ENCODE peak calls at places on chromosomes 16 and 17, in ten cellular contexts. L is prostate gland, N is A549, X is transverse colon, H is uterus, J is esophagus muscularis mucosa, V is ovary, F is IMR-90, K is heart left ventricle, S is adrenal gland. M is an unnamed sample.
A peak's percentile ranks its signal among the peaks of the same experiment; 100 is the strongest.

GRCh38 chr16:16014329-16015224 is 65.2 kb downstream of the ABCC1 start:
- DNase-seq in L (peak; percentile 66), N (peak; percentile 87), X (peak; percentile 24), H (peak; percentile 47), J (no peak), V (peak; percentile 23), F (peak; percentile 62), K (peak; percentile 67), S (peak; percentile 56), M (peak; percentile 50)

GRCh38 chr17:60416368-60416925 is 5.8 kb upstream of the CHCT1 start:
- DNase-seq in L (no peak), N (no peak), X (no peak), H (no peak), J (no peak), V (no peak), F (no peak), K (no peak), S (no peak), M (no peak)

GRCh38 chr17:28045304-28045703 is 2.8 kb downstream of the NLK start:
- DNase-seq in L (no peak), N (no peak), X (no peak), H (no peak), J (no peak), V (no peak), F (no peak), K (no peak), S (no peak), M (no peak)

GRCh38 chr17:35448214-35448898 is at the start of gene SLFN13:
- DNase-seq in L (peak; percentile 73), N (peak; percentile 74), X (peak; percentile 82), H (peak; percentile 72), J (no peak), V (peak; percentile 39), F (peak; percentile 64), K (peak; percentile 88), S (peak; percentile 61), M (peak; percentile 66)

GRCh38 chr16:49859139-49859947 is 3.4 kb upstream of the ZNF423 start:
- DNase-seq in L (no peak), N (no peak), X (peak; percentile 67), H (peak; percentile 77), J (no peak), V (peak; percentile 83), F (no peak), K (peak; percentile 86), S (peak; percentile 78), M (peak; percentile 75)

GRCh38 chr17:78272181-78272913 is 40.9 kb downstream of the TMEM235 start:
- DNase-seq in L (peak; percentile 77), N (no peak), X (peak; percentile 83), H (no peak), J (no peak), V (peak; percentile 87), F (peak; percentile 90), K (peak; percentile 51), S (peak; percentile 58), M (peak; percentile 75)

GRCh38 chr17:15999974-16000827 is 577 bp downstream of the TTC19 start:
- DNase-seq in L (peak; percentile 17), N (no peak), X (no peak), H (peak; percentile 47), J (no peak), V (no peak), F (peak; percentile 22), K (peak; percentile 41), S (peak; percentile 66), M (peak; percentile 58)

GRCh38 chr17:83196973-83197880 is 117.8 kb downstream of the METRNL start:
- DNase-seq in L (no peak), N (no peak), X (no peak), H (no peak), J (no peak), V (no peak), F (no peak), K (no peak), S (peak; percentile 9), M (peak; percentile 4)

DNA sequence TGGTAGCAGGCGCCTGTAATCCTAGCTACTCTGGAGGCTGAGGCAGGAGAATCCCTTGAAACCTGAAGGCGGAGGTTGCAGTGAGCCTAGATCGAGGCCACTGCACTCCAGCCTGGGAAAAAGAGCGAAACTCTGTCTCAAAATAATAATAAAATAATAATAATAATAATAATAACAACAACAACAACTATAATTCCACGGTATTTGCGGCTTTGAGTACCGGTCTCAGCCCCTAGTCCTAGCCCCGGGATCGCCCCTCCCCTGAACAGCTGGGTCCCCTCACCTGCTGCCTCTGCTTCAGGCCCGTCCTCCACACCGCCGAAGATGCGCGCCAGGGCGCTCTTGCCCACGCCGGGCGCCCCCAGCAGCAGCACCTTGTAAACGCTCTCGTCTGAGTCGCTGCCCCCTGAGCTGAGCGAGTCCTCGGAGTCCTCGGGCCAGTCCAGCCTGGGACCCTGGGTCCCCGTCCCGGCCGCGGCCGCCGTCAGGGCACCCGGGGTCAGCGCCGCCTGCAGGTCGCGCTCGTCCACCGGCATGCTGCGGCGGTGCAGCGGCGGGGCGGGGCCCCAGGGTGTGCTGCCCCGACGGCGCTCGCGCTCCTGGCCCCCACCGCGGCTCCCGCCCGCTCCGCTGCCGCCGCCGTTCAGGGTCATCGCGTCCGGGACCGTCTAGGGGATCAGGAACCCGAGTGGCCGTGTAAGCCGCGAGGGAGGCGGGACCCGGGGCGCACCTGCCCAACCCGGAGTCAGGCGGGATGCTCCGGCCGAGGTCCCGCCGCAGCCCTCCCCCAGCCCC is 611 bp downstream of the RRAD start:
- DNase-seq in L (no peak), N (peak; percentile 81), X (peak; percentile 67), H (no peak), J (no peak), V (peak; percentile 48), F (no peak), K (no peak), S (no peak), M (no peak)
- H3K4me1 ChIP-seq in L (peaks cover 5% of the 10 kb centered on the region), N (peaks cover 23% of the 10 kb centered on the region), X (peaks cover 4% of the 10 kb centered on the region), H (peaks cover 4% of the 10 kb centered on the region), J (peaks cover 92% of the 10 kb centered on the region), V (peaks cover 10% of the 10 kb centered on the region), F (peaks cover 27% of the 10 kb centered on the region), K (peaks cover 63% of the 10 kb centered on the region), S (peaks cover 34% of the 10 kb centered on the region), M (peaks cover 19% of the 10 kb centered on the region)

GRCh38 chr16:31474778-31475738 is 3.1 kb downstream of the TGFB1I1 start:
- DNase-seq in L (no peak), N (no peak), X (no peak), H (no peak), J (no peak), V (no peak), F (no peak), K (no peak), S (no peak), M (no peak)

GRCh38 chr16:31474173-31474714 is 2.3 kb downstream of the TGFB1I1 start:
- DNase-seq in L (no peak), N (no peak), X (no peak), H (no peak), J (no peak), V (no peak), F (peak; percentile 90), K (no peak), S (no peak), M (no peak)

GRCh38 chr16:31477220-31478216 is 5.4 kb upstream of the SLC5A2 start:
- DNase-seq in L (no peak), N (no peak), X (peak; percentile 92), H (no peak), J (no peak), V (no peak), F (no peak), K (no peak), S (peak; percentile 81), M (peak; percentile 82)

GRCh38 chr16:31475949-31476304 is 4.0 kb downstream of the TGFB1I1 start:
- DNase-seq in L (no peak), N (no peak), X (peak; percentile 68), H (no peak), J (no peak), V (no peak), F (no peak), K (no peak), S (no peak), M (no peak)

GRCh38 chr16:31476305-31477219 is 4.6 kb downstream of the TGFB1I1 start:
- DNase-seq in L (peak; percentile 59), N (no peak), X (peak; percentile 96), H (no peak), J (no peak), V (no peak), F (no peak), K (peak; percentile 63), S (peak; percentile 78), M (peak; percentile 90)
- TF ChIP-seq POLR2A in L (peak; percentile 66), N (no peak), X (peak; percentile 80), H (peak; percentile 23), J (no peak), V (no peak), F (no peak), K (no peak), S (no peak), M (peak; percentile 53)

DNA sequence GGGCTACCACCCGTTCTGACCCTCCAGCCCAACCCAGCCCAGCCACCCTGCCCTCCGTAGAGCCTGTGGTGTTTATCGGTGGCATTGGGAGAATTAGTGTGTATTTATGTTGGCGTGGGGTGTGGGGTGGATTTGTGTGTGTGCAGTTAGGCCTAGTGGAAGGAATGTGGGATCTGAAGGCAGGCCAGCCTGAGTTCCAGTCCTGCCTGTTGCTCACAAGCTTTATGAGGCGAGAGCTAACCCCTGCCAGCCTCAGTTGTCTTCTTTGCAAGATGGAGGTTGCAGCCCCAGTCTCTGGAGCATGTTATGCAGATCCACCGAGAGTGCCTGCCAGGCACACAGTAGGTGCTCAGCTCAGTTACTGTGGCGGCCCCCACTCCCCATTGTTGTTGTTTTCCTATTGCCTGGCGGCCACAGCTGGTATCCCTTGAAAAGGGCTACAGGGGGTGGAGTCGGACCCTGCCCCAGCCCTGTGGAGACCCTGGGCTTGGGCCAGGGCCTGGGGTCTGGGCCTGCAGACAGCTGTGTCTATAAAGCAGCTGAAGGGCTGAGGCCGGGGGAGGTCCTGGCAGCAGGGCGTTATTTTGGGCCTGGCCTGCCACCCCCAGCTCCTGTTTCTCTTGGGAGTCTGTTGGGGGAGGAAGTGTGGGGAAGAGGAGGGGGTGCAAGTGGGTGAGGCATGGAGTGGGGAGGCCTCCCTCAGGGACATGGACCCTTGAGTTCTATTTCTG is 5.1 kb downstream of the ERBB2 start:
- DNase-seq in L (peak; percentile 50), N (peak; percentile 38), X (no peak), H (no peak), J (no peak), V (no peak), F (peak; percentile 50), K (no peak), S (no peak), M (peak; percentile 43)
- H3K4me1 ChIP-seq in L (peaks cover 48% of the 10 kb centered on the region), N (peaks cover 59% of the 10 kb centered on the region), X (peaks cover 38% of the 10 kb centered on the region), H (no peaks in the 10 kb centered on the region), J (peaks cover 56% of the 10 kb centered on the region), V (peaks cover 10% of the 10 kb centered on the region), F (peaks cover 19% of the 10 kb centered on the region), K (peaks cover 55% of the 10 kb centered on the region), S (no peaks in the 10 kb centered on the region), M (peaks cover 76% of the 10 kb centered on the region)

GRCh38 chr17:8140413-8141029 is 11.7 kb downstream of the PER1 start:
- DNase-seq in L (no peak), N (no peak), X (no peak), H (no peak), J (no peak), V (peak; percentile 26), F (no peak), K (peak; percentile 6), S (peak; percentile 27), M (no peak)

GRCh38 chr17:8140058-8140412 is 12.2 kb downstream of the PER1 start:
- DNase-seq in L (no peak), N (no peak), X (no peak), H (no peak), J (no peak), V (peak; percentile 46), F (no peak), K (peak; percentile 11), S (peak; percentile 60), M (peak; percentile 17)

GRCh38 chr17:8137645-8138342 is 13.9 kb upstream of the HES7 start:
- DNase-seq in L (no peak), N (no peak), X (no peak), H (no peak), J (no peak), V (peak; percentile 25), F (no peak), K (no peak), S (peak; percentile 31), M (peak; percentile 21)

GRCh38 chr17:8138366-8138671 is 13.9 kb downstream of the PER1 start:
- DNase-seq in L (no peak), N (no peak), X (no peak), H (no peak), J (no peak), V (no peak), F (no peak), K (no peak), S (no peak), M (no peak)

GRCh38 chr17:8138672-8139371 is 13.4 kb downstream of the PER1 start:
- DNase-seq in L (peak; percentile 93), N (peak; percentile 93), X (peak; percentile 96), H (peak; percentile 98), J (peak; percentile 99), V (peak; percentile 93), F (peak; percentile 98), K (peak; percentile 95), S (peak; percentile 96), M (peak; percentile 96)
- TF ChIP-seq POLR2A in L (peak; percentile 69), N (peak; percentile 47), X (peak; percentile 74), H (peak; percentile 75), J (peak; percentile 35), V (peak; percentile 38), F (peak; percentile 91), K (peak; percentile 75), S (peak; percentile 48), M (peak; percentile 85)

M was measured in body of pancreas.